ENCODE peak calls at places on chromosomes 11 and 22, in nine cellular contexts. Q is stomach, U is heart right ventricle, I is foreskin keratinocyte, C is adrenal gland, W is AG04450, F is HCT116, N is Peyer's patch, G is uterus. Z is an unnamed sample.

GRCh38 chr11:62025429-62026105 is 58.1 kb upstream of the FTH1 start:
- DNase-seq in G (peak; percentile 63), F (peak; percentile 82), N (peak; percentile 73), Q (peak; percentile 68), W (peak; percentile 71), I (peak; percentile 95), U (peak; percentile 34), C (peak; percentile 45), Z (no peak)

GRCh38 chr11:17008099-17008498 is 6.1 kb downstream of the PLEKHA7 start:
- DNase-seq in C (no peak), W (no peak), U (no peak), Q (peak; percentile 71), F (no peak), I (no peak), G (no peak), N (no peak), Z (no peak)

GRCh38 chr11:23727821-23728220 is 769.0 kb upstream of the LUZP2 start:
- DNase-seq in C (no peak), Q (no peak), I (peak; percentile 24), G (no peak), N (no peak), W (peak; percentile 16), U (no peak), F (no peak), Z (no peak)

GRCh38 chr11:124865902-124866851 is 945 bp downstream of the ROBO3 start:
- DNase-seq in W (no peak), F (no peak), Q (peak; percentile 59), N (peak; percentile 74), U (peak; percentile 54), C (no peak), G (no peak), I (no peak), Z (no peak)

GRCh38 chr22:21092797-21093554 is 47.2 kb downstream of the LRRC74B start:
- DNase-seq in C (no peak), I (no peak), F (no peak), Q (no peak), N (no peak), G (no peak), W (no peak), U (no peak), Z (no peak)

GRCh38 chr11:76005746-76006145 is 190.7 kb downstream of the UVRAG start:
- DNase-seq in N (no peak), U (no peak), I (no peak), W (no peak), G (no peak), C (no peak), Q (no peak), F (no peak), Z (no peak)

GRCh38 chr11:26782220-26782619 is 60.4 kb upstream of the SLC5A12 start:
- DNase-seq in U (no peak), G (no peak), I (no peak), Q (no peak), N (no peak), C (no peak), W (no peak), F (no peak), Z (no peak)

GRCh38 chr22:30253205-30253852 is 6.8 kb upstream of the LIF start:
- DNase-seq in W (no peak), N (peak; percentile 79), U (peak; percentile 78), I (no peak), Q (peak; percentile 43), C (no peak), F (no peak), G (peak; percentile 49), Z (peak; percentile 56)

GRCh38 chr11:128573674-128574073 is 13.7 kb downstream of the ETS1 start:
- DNase-seq in Q (no peak), F (no peak), U (no peak), C (no peak), G (no peak), N (no peak), W (no peak), I (no peak), Z (no peak)

GRCh38 chr11:127017482-127017881 is 16.9 kb upstream of the KIRREL3 start:
- DNase-seq in G (no peak), F (no peak), U (no peak), N (no peak), Q (no peak), C (no peak), I (no peak), W (peak; percentile 60), Z (no peak)

GRCh38 chr11:117857734-117858369 is 18.6 kb downstream of the FXYD6 start:
- DNase-seq in Q (no peak), G (peak; percentile 52), I (no peak), U (no peak), C (no peak), W (no peak), F (no peak), N (no peak), Z (no peak)

GRCh38 chr11:62514151-62514550 is 32.5 kb downstream of the AHNAK start:
- DNase-seq in C (no peak), N (no peak), U (no peak), F (no peak), I (no peak), Q (no peak), G (no peak), W (no peak), Z (no peak)

GRCh38 chr11:72568861-72569260 is 105.4 kb downstream of the PDE2A start:
- DNase-seq in F (no peak), U (no peak), Q (no peak), N (no peak), C (no peak), I (no peak), W (no peak), G (no peak), Z (no peak)

GRCh38 chr11:62449451-62449851 is 30.6 kb downstream of the SCGB1A1 start:
- DNase-seq in G (no peak), I (no peak), Q (peak; percentile 39), F (no peak), C (no peak), U (no peak), W (no peak), N (no peak), Z (no peak)

GRCh38 chr11:86444981-86445380 is 70.3 kb downstream of the CCDC81 start:
- DNase-seq in U (no peak), N (no peak), C (no peak), W (no peak), Q (no peak), G (no peak), F (no peak), I (no peak), Z (no peak)

GRCh38 chr11:68148882-68149281 is 27.7 kb upstream of the CHKA start:
- DNase-seq in I (no peak), G (no peak), U (no peak), W (no peak), N (no peak), C (no peak), Q (peak; percentile 49), F (no peak), Z (no peak)

GRCh38 chr11:49995559-49995958 is 13.2 kb upstream of the OR4C12 start:
- DNase-seq in F (peak; percentile 46), C (peak; percentile 43), N (no peak), G (no peak), I (peak; percentile 4), W (no peak), U (no peak), Q (no peak), Z (no peak)

GRCh38 chr11:46309669-46310288 is 32.3 kb downstream of the CREB3L1 start:
- DNase-seq in W (no peak), Q (no peak), G (no peak), F (peak; percentile 48), I (no peak), N (no peak), C (no peak), U (no peak), Z (no peak)

GRCh38 chr22:37259540-37260029 is 15.5 kb upstream of the RAC2 start:
- DNase-seq in C (no peak), N (peak; percentile 42), Q (no peak), G (no peak), W (no peak), F (peak; percentile 54), I (no peak), U (no peak), Z (no peak)
- TF ChIP-seq CTCF in C (peak; percentile 32), N (peak; percentile 15), Q (peak; percentile 13), G (no peak), W (peak; percentile 78), F (peak; percentile 74), I (peak; percentile 80), U (no peak), Z (no peak)

GRCh38 chr11:12682730-12683500 is 8.7 kb downstream of the TEAD1 start:
- DNase-seq in C (no peak), N (no peak), W (no peak), U (no peak), G (no peak), F (no peak), I (no peak), Q (no peak), Z (no peak)
- H3K27me3 ChIP-seq in C (no peaks in the 10 kb centered on the region), N (no peaks in the 10 kb centered on the region), W (no peaks in the 10 kb centered on the region), U (no peaks in the 10 kb centered on the region), G (no peaks in the 10 kb centered on the region), F (no peaks in the 10 kb centered on the region), I (no peaks in the 10 kb centered on the region), Q (no peaks in the 10 kb centered on the region), Z (no peaks in the 10 kb centered on the region)

GRCh38 chr11:116357769-116358544 is 414.8 kb downstream of the BUD13 start:
- DNase-seq in F (peak; percentile 37), W (no peak), N (peak; percentile 73), C (no peak), U (no peak), Q (no peak), G (no peak), I (no peak), Z (no peak)
- TF ChIP-seq CTCF in F (peak; percentile 95), W (peak; percentile 29), N (peak; percentile 73), C (no peak), U (no peak), Q (no peak), G (no peak), I (peak; percentile 95), Z (no peak)

GRCh38 chr11:32420139-32420538 is 15.2 kb downstream of the WT1 start:
- DNase-seq in G (no peak), C (no peak), Q (no peak), I (no peak), W (no peak), N (no peak), F (no peak), U (no peak), Z (no peak)

GRCh38 chr11:32411937-32412615 is 23.3 kb downstream of the WT1 start:
- DNase-seq in U (no peak), C (no peak), W (no peak), G (peak; percentile 73), Q (no peak), N (no peak), F (no peak), I (no peak), Z (no peak)

GRCh38 chr11:32418836-32419235 is 16.5 kb downstream of the WT1 start:
- DNase-seq in C (no peak), N (no peak), I (no peak), U (no peak), Q (no peak), F (no peak), W (no peak), G (no peak), Z (no peak)

GRCh38 chr11:32416301-32416700 is 19.0 kb downstream of the WT1 start:
- DNase-seq in I (no peak), C (no peak), Q (no peak), F (no peak), G (no peak), W (no peak), N (no peak), U (no peak), Z (no peak)

DNA sequence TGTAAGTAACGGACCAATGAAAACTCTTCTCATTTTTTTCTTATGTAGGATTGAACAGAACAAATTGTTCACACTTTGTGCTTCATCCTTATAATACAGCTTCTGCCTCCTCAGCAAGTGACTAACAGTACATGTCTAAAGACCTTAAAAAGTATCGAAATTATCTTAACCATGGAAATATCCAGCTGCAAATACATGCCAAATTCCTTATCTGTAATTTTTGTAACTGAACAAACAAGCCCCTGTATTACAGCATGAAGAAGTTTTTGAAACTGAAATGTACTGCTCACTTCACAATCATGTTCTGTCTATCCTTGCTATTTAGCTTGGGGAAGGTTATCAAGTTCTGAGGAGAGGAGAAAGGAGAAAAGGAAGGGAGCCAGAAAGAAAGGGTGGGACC is 20.4 kb downstream of the WT1 start:
- DNase-seq in N (no peak), F (no peak), Q (no peak), I (no peak), C (no peak), U (no peak), W (no peak), G (no peak), Z (no peak)
- H3K27me3 ChIP-seq in N (no peaks in the 10 kb centered on the region), F (peaks cover 39% of the 10 kb centered on the region), Q (peaks cover 38% of the 10 kb centered on the region), I (peaks cover 12% of the 10 kb centered on the region), C (peaks cover 10% of the 10 kb centered on the region), U (no peaks in the 10 kb centered on the region), W (peaks cover 7% of the 10 kb centered on the region), G (no peaks in the 10 kb centered on the region), Z (no peaks in the 10 kb centered on the region)

Z was measured in pancreas.